ENCODE peak calls at places on chromosomes 2 and 18, in seven cellular contexts. W is mesothelial cell of epicardium, V is cardiac fibroblast, M is bronchial epithelial cell, U is PC-3, O is fibroblast of the aortic adventitia, T is RWPE1. Q is an unnamed sample.

GRCh38 chr2:218367415-218368149 is 10.9 kb downstream of the CATIP start:
- DNase-seq in O (peak), M (peak), U (peak), W (peak), T (peak), V (peak), Q (peak)

GRCh38 chr2:120399889-120400240 is 53.9 kb downstream of the INHBB start:
- DNase-seq in O (no peak), W (no peak), T (no peak), V (no peak), U (no peak), M (no peak), Q (no peak)

GRCh38 chr2:44528595-44528994 is 166.8 kb downstream of the CAMKMT start:
- DNase-seq in O (peak), T (peak), V (peak), M (peak), U (peak), W (no peak), Q (no peak)

GRCh38 chr2:28366496-28367282 is 26.0 kb upstream of the FOSL2 start:
- DNase-seq in W (no peak), M (no peak), T (no peak), O (peak), U (peak), V (no peak), Q (no peak)

GRCh38 chr2:216918088-216918680 is 58.3 kb upstream of the TNP1 start:
- DNase-seq in V (peak), U (peak), W (no peak), M (peak), O (peak), T (peak), Q (no peak)

GRCh38 chr2:25339791-25340339 is 1.9 kb downstream of the DNMT3A start:
- DNase-seq in V (no peak), M (no peak), O (no peak), W (no peak), U (no peak), T (no peak), Q (no peak)

GRCh38 chr2:239667431-239667985 is 266.7 kb upstream of the HDAC4 start:
- DNase-seq in T (no peak), U (no peak), O (no peak), W (no peak), M (no peak), V (no peak), Q (no peak)

GRCh38 chr2:20223345-20224190 is 1.4 kb downstream of the SDC1 start:
- DNase-seq in V (peak), O (peak), W (peak), M (no peak), U (peak), T (no peak), Q (peak)

GRCh38 chr2:239769574-239770145 is 255.5 kb downstream of the NDUFA10 start:
- DNase-seq in T (no peak), M (no peak), V (no peak), U (no peak), O (no peak), W (no peak), Q (no peak)

GRCh38 chr2:230866704-230867561 is 2.2 kb downstream of the ITM2C start:
- DNase-seq in W (no peak), M (no peak), V (peak), T (no peak), U (peak), O (peak), Q (no peak)

GRCh38 chr2:241649414-241649813 is 11.9 kb downstream of the ATG4B start:
- DNase-seq in W (no peak), O (no peak), V (no peak), T (no peak), M (no peak), U (no peak), Q (no peak)

GRCh38 chr2:219058541-219059374 is 2.0 kb downstream of the IHH start:
- DNase-seq in W (no peak), V (no peak), O (peak), M (no peak), T (no peak), U (peak), Q (peak)

GRCh38 chr18:77105680-77106079 is 26.9 kb downstream of the MBP start:
- DNase-seq in W (no peak), T (no peak), U (no peak), V (no peak), M (no peak), O (peak), Q (no peak)

GRCh38 chr2:112938904-112939303 is 27.9 kb downstream of the IL37 start:
- DNase-seq in U (peak), M (peak), T (peak), O (no peak), V (peak), W (no peak), Q (no peak)

GRCh38 chr2:13725945-13726344 is 906.6 kb upstream of the LRATD1 start:
- DNase-seq in M (peak), W (no peak), U (no peak), T (no peak), O (no peak), V (no peak), Q (no peak)

GRCh38 chr2:46101557-46102220 is 195.5 kb upstream of the EPAS1 start:
- DNase-seq in O (no peak), M (no peak), V (no peak), U (no peak), T (no peak), W (no peak), Q (no peak)

GRCh38 chr18:35245719-35246317 is 5.0 kb downstream of the ZNF397 start:
- DNase-seq in M (no peak), U (no peak), T (no peak), W (no peak), O (no peak), V (no peak), Q (no peak)

GRCh38 chr2:85975581-85975980 is 86.8 kb upstream of the ST3GAL5 start:
- DNase-seq in W (no peak), V (no peak), M (no peak), T (no peak), U (no peak), O (no peak), Q (no peak)

GRCh38 chr2:211132046-211132445 is 575.6 kb downstream of the CPS1 start:
- DNase-seq in U (no peak), V (no peak), O (peak), M (no peak), T (no peak), W (no peak), Q (no peak)

GRCh38 chr2:97765933-97766332 is 52.6 kb downstream of the ZAP70 start:
- DNase-seq in O (no peak), T (no peak), M (no peak), W (no peak), V (no peak), U (no peak), Q (no peak)

GRCh38 chr2:241692448-241692847 is 5.8 kb upstream of the DTYMK start:
- DNase-seq in W (no peak), O (peak), U (peak), M (peak), V (peak), T (peak), Q (no peak)

GRCh38 chr2:74632209-74632938 is 15.8 kb downstream of the M1AP start:
- DNase-seq in W (no peak), V (peak), T (no peak), O (peak), U (peak), M (peak), Q (no peak)

GRCh38 chr2:240900141-240900860 is 4.3 kb upstream of the MAB21L4 start:
- DNase-seq in O (no peak), V (no peak), U (no peak), W (no peak), M (no peak), T (no peak), Q (no peak)

DNA sequence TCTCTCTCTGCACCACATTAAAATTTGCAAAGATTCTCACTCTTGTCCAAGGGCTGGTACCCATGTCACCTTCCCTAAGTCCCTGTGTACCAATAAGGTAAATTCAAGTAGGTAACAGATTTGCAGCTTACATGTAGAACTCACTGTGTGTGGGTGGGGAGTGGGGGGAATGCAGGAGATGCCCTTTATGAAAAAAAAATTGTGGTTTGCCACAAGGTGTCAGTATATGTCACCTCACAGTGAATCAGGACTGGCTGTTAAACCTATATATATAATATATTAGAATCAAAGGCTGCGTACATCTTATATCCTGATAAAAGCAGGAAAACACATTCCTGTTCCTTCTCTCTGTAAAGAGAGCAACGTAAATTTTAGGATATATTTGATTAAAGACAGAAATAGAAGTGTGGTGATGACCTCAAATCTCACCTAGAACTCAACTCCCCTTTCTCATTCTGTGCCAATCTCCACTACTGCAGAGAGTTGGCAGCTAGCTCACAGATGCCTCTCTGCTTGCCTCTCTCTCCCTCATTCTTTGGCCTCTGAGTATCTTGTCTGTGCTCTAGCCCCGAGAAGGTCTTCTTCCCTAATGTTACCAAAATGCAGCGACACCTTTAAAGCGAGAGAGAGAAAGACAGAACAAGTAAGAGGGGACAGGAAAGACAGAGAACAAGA is 529 bp downstream of the XDH start:
- DNase-seq in O (no peak), V (peak), M (peak), T (no peak), U (peak), W (no peak), Q (no peak)
- TF ChIP-seq CTCF in O (peak), V (no peak), M (peak), T (no peak), U (peak), W (no peak), Q (no peak)

DNA sequence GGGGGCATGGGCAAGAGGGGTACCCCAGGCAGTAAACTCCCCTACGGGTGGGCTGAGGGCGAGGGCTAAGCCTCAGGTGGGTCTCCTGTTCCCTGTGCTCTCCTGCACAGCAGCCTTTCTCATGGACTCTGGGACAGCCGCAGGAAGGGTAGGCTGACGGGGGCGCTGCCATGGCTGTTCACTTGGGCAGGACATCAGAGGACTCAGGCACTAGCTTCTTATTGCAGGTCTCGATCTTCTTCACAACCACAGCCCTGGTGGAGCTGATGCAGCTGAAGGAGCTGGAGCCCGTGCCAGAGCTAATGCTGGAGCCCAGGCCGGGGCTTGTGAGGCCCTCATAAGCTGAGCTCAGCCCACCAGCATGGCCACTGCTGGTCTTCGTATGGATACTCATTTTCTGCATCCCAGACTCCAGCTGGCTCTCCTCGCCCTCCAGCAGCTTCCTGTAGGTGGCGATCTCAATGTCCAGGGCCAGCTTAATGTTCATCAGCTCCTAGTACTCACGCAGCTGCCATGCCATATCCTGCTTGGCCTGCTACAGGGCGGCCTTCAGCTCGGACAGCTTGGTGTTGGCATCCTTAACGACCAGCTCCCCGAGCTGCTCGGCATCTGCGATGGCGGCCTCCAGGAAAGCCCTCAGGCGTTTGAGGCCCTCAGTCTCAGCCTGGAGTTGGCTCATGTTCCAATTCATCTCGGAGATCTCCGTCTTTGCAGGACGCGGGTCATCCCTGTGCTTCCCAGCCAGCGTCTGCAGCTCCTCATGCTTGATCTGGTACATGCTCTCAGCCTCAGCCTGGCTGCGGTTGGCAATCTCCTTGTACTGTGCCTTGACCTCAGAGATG is 359.8 kb upstream of the SETBP1 start:
- DNase-seq in U (no peak), T (no peak), M (no peak), O (no peak), W (no peak), V (no peak), Q (no peak)
- TF ChIP-seq CTCF in U (no peak), T (no peak), M (no peak), O (no peak), W (no peak), V (peak), Q (no peak)

GRCh38 chr18:50748243-50749229 is 71.3 kb downstream of the MRO start:
- DNase-seq in W (no peak), V (no peak), T (no peak), M (no peak), O (no peak), U (no peak), Q (no peak)
- TF ChIP-seq CTCF in W (no peak), V (no peak), T (no peak), M (no peak), O (no peak), U (no peak), Q (no peak)

GRCh38 chr18:13320891-13321425 is 102.4 kb downstream of the LDLRAD4 start:
- DNase-seq in T (no peak), V (no peak), M (no peak), W (no peak), U (no peak), O (no peak), Q (no peak)
- TF ChIP-seq CTCF in T (no peak), V (no peak), M (no peak), W (no peak), U (no peak), O (no peak), Q (no peak)

Q was measured in GM20000.